ENCODE peak calls at places on chromosomes 2 and 18, in nine cellular contexts. V, T, C, A, Q, H, L, E and U are unnamed samples.
A peak's percentile ranks its signal among the peaks of the same experiment; 100 is the strongest.

GRCh38 chr2:201793631-201794030 is 12.7 kb upstream of the CDK15 start:
- DNase-seq in V (no peak), T (no peak), C (no peak), A (no peak), Q (no peak), H (no peak), L (no peak), E (no peak), U (no peak)

GRCh38 chr2:105431367-105432088 is 32.7 kb upstream of the FHL2 start:
- DNase-seq in V (no peak), T (peak; percentile 68), C (no peak), A (no peak), Q (peak; percentile 62), H (peak; percentile 61), L (no peak), E (no peak), U (no peak)

GRCh38 chr2:145752091-145752806 is 1232.3 kb upstream of the ZEB2 start:
- DNase-seq in V (no peak), T (peak; percentile 97), C (no peak), A (no peak), Q (peak; percentile 93), H (peak; percentile 89), L (peak; percentile 70), E (peak; percentile 10), U (no peak)

GRCh38 chr2:72112421-72112820 is 35.2 kb downstream of the CYP26B1 start:
- DNase-seq in V (no peak), T (peak; percentile 61), C (no peak), A (no peak), Q (peak; percentile 74), H (no peak), L (no peak), E (no peak), U (no peak)

GRCh38 chr2:196334710-196335109 is 163.3 kb upstream of the STK17B start:
- DNase-seq in V (no peak), T (no peak), C (no peak), A (no peak), Q (peak; percentile 66), H (peak; percentile 9), L (no peak), E (no peak), U (no peak)

GRCh38 chr18:48022021-48022420 is 91.6 kb upstream of the SMAD2 start:
- DNase-seq in V (no peak), T (no peak), C (no peak), A (no peak), Q (no peak), H (no peak), L (no peak), E (no peak), U (no peak)

GRCh38 chr18:61831071-61831470 is 61.7 kb downstream of the RNF152 start:
- DNase-seq in V (no peak), T (peak; percentile 69), C (no peak), A (no peak), Q (peak; percentile 75), H (peak; percentile 81), L (no peak), E (no peak), U (no peak)

GRCh38 chr2:605674-606608 is 71.3 kb downstream of the TMEM18 start:
- DNase-seq in V (no peak), T (no peak), C (no peak), A (no peak), Q (no peak), H (no peak), L (no peak), E (no peak), U (no peak)

GRCh38 chr2:141055526-141055925 is 1075.3 kb downstream of the LRP1B start:
- DNase-seq in V (no peak), T (peak; percentile 62), C (no peak), A (no peak), Q (peak; percentile 79), H (peak; percentile 61), L (no peak), E (no peak), U (no peak)

GRCh38 chr2:61853086-61853847 is 593 bp downstream of the FAM161A start:
- DNase-seq in V (no peak), T (peak; percentile 13), C (peak; percentile 44), A (no peak), Q (peak; percentile 42), H (no peak), L (peak; percentile 16), E (no peak), U (no peak)

GRCh38 chr2:26700078-26700477 is 7.6 kb downstream of the KCNK3 start:
- DNase-seq in V (no peak), T (no peak), C (no peak), A (no peak), Q (no peak), H (no peak), L (no peak), E (no peak), U (no peak)

GRCh38 chr2:43340945-43341356 is 114.5 kb upstream of the ZFP36L2 start:
- DNase-seq in V (no peak), T (peak; percentile 77), C (no peak), A (no peak), Q (peak; percentile 72), H (peak; percentile 71), L (peak; percentile 67), E (no peak), U (no peak)

GRCh38 chr2:26988165-26988879 is 17.9 kb downstream of the MAPRE3 start:
- DNase-seq in V (no peak), T (peak; percentile 78), C (no peak), A (no peak), Q (peak; percentile 87), H (peak; percentile 88), L (no peak), E (no peak), U (no peak)

GRCh38 chr18:23137788-23138216 is 2.5 kb downstream of the CABLES1 start:
- DNase-seq in V (no peak), T (no peak), C (no peak), A (no peak), Q (no peak), H (no peak), L (no peak), E (no peak), U (no peak)

GRCh38 chr18:59902180-59902992 is 2.6 kb downstream of the PMAIP1 start:
- DNase-seq in V (no peak), T (peak; percentile 91), C (peak; percentile 50), A (no peak), Q (peak; percentile 94), H (peak; percentile 88), L (no peak), E (no peak), U (no peak)

GRCh38 chr2:626491-627339 is 50.5 kb downstream of the TMEM18 start:
- DNase-seq in V (no peak), T (no peak), C (no peak), A (no peak), Q (no peak), H (no peak), L (no peak), E (peak; percentile 81), U (no peak)

GRCh38 chr2:45649457-45649854 is 2.0 kb upstream of the PRKCE start:
- DNase-seq in V (no peak), T (peak; percentile 50), C (no peak), A (no peak), Q (peak; percentile 34), H (peak; percentile 32), L (no peak), E (no peak), U (no peak)